ENCODE peak calls at places on chromosomes 3 and 15, in eight cellular contexts. E, B, F, P, W, N, X and D are unnamed samples.

GRCh38 chr3:182713743-182714517 is 79.4 kb upstream of the ATP11B start:
- DNase-seq in B (no peak), N (peak; percentile 85), P (no peak), E (peak; percentile 87), X (peak; percentile 54), W (peak; percentile 72), F (peak; percentile 73), D (peak; percentile 73)

GRCh38 chr3:185649414-185649813 is 63.3 kb downstream of the SENP2 start:
- DNase-seq in P (no peak), E (peak; percentile 49), F (no peak), X (no peak), B (no peak), N (peak; percentile 54), W (no peak), D (peak; percentile 33)

GRCh38 chr3:14235896-14236295 is 57.3 kb downstream of the LSM3 start:
- DNase-seq in F (no peak), W (peak; percentile 84), P (no peak), B (no peak), X (no peak), E (no peak), N (no peak), D (no peak)

GRCh38 chr15:37100109-37100873 is at the start of gene MEIS2:
- DNase-seq in F (peak; percentile 98), W (peak; percentile 98), N (peak; percentile 90), B (no peak), P (peak; percentile 22), E (peak; percentile 97), X (peak; percentile 81), D (peak; percentile 96)

GRCh38 chr3:166211451-166211850 is 374.2 kb upstream of the BCHE start:
- DNase-seq in E (no peak), X (no peak), P (no peak), F (no peak), W (no peak), B (no peak), N (no peak), D (no peak)

GRCh38 chr3:113353678-113354077 is 87.6 kb downstream of the CFAP44 start:
- DNase-seq in N (no peak), P (no peak), W (no peak), X (no peak), F (no peak), E (no peak), B (no peak), D (no peak)

GRCh38 chr3:126119008-126119675 is 35.2 kb upstream of the SLC41A3 start:
- DNase-seq in N (no peak), B (no peak), F (no peak), E (no peak), P (no peak), X (no peak), W (no peak), D (no peak)

GRCh38 chr3:184039414-184039813 is 7.9 kb downstream of the HTR3D start:
- DNase-seq in P (no peak), F (no peak), X (no peak), N (peak; percentile 53), E (peak; percentile 14), W (peak; percentile 4), B (no peak), D (peak; percentile 71)

GRCh38 chr3:179608931-179609720 is 4.5 kb downstream of the NDUFB5 start:
- DNase-seq in W (no peak), E (no peak), B (no peak), F (no peak), P (no peak), X (no peak), N (no peak), D (no peak)

GRCh38 chr3:197399486-197399885 is 101.1 kb upstream of the DLG1 start:
- DNase-seq in W (no peak), N (no peak), B (no peak), F (no peak), P (no peak), E (no peak), X (no peak), D (no peak)

GRCh38 chr3:58708116-58708791 is 41.7 kb upstream of the FAM3D start:
- DNase-seq in X (no peak), P (no peak), N (no peak), B (no peak), F (no peak), W (no peak), E (no peak), D (no peak)

GRCh38 chr15:53739651-53740050 is 19.8 kb downstream of the WDR72 start:
- DNase-seq in X (no peak), E (no peak), F (no peak), W (no peak), P (no peak), N (no peak), B (no peak), D (no peak)

GRCh38 chr15:40693904-40694705 is 869 bp upstream of the RAD51 start:
- DNase-seq in E (peak; percentile 3), F (no peak), N (peak; percentile 4), B (no peak), W (no peak), P (no peak), X (no peak), D (no peak)

GRCh38 chr3:46456118-46456517 is 8.6 kb downstream of the LTF start:
- DNase-seq in E (no peak), X (no peak), P (no peak), B (no peak), F (no peak), W (no peak), N (no peak), D (no peak)

GRCh38 chr3:160444411-160444810 is 5.2 kb downstream of the TRIM59 start:
- DNase-seq in F (no peak), E (no peak), B (no peak), X (no peak), P (no peak), N (no peak), W (no peak), D (no peak)

GRCh38 chr3:12255393-12255792 is 33.5 kb upstream of the PPARG start:
- DNase-seq in E (no peak), F (no peak), N (no peak), X (no peak), P (no peak), B (no peak), W (no peak), D (no peak)

GRCh38 chr3:118987466-118987865 is 47.2 kb downstream of the IGSF11 start:
- DNase-seq in W (peak; percentile 44), N (peak; percentile 16), F (no peak), X (no peak), B (no peak), E (peak; percentile 19), P (no peak), D (no peak)